ENCODE peak calls at places on chromosomes 5 and 9, in ten cellular contexts. U, Z, D, M, R, J, W, P, T and S are unnamed samples. For H3K4me1, the result is how much of the 10 kb centered on the place peaks cover.

GRCh38 chr9:97386733-97387503 is 25.0 kb upstream of the TDRD7 start:
- DNase-seq in R (peak), Z (peak), T (peak), P (peak), U (peak), D (peak), J (peak), M (peak), W (no peak), S (peak)

GRCh38 chr9:127090341-127090985 is 32.0 kb downstream of the ANGPTL2 start:
- DNase-seq in T (no peak), J (no peak), Z (no peak), R (no peak), W (peak), U (no peak), D (no peak), P (no peak), M (no peak), S (no peak)

GRCh38 chr9:25964239-25964638 is 286.0 kb upstream of the TUSC1 start:
- DNase-seq in M (no peak), J (no peak), T (no peak), D (no peak), U (no peak), P (peak), R (peak), W (no peak), Z (no peak), S (peak)

GRCh38 chr9:114382951-114383865 is 4.6 kb downstream of the AKNA start:
- DNase-seq in D (peak), P (peak), Z (peak), U (peak), T (peak), J (no peak), M (no peak), W (no peak), R (peak), S (no peak)

GRCh38 chr9:86828631-86829030 is 118.7 kb downstream of the GAS1 start:
- DNase-seq in T (no peak), P (no peak), J (no peak), R (no peak), Z (no peak), W (no peak), M (no peak), D (no peak), U (no peak), S (no peak)

GRCh38 chr5:9507974-9508373 is 37.9 kb downstream of the SEMA5A start:
- DNase-seq in M (no peak), J (no peak), P (peak), T (no peak), D (no peak), W (no peak), Z (no peak), R (no peak), U (no peak), S (no peak)

GRCh38 chr9:121281614-121282291 is 13.8 kb downstream of the GSN start:
- DNase-seq in P (peak), D (peak), Z (no peak), U (peak), T (peak), J (peak), M (no peak), R (peak), W (no peak), S (no peak)

GRCh38 chr9:76610009-76610352 is 151.0 kb downstream of the GCNT1 start:
- DNase-seq in M (peak), D (peak), R (no peak), T (peak), W (peak), P (peak), J (peak), U (peak), Z (no peak), S (peak)

GRCh38 chr5:113005454-113005853 is 28.9 kb downstream of the DCP2 start:
- DNase-seq in P (peak), W (no peak), M (no peak), D (no peak), Z (no peak), T (no peak), J (no peak), U (no peak), R (no peak), S (no peak)

GRCh38 chr5:69129413-69129812 is 35.6 kb downstream of the SLC30A5 start:
- DNase-seq in D (no peak), T (no peak), M (no peak), W (no peak), Z (no peak), P (peak), R (no peak), U (no peak), J (no peak), S (no peak)

GRCh38 chr5:153831976-153832375 is 206.7 kb downstream of the FAM114A2 start:
- DNase-seq in Z (no peak), U (no peak), W (no peak), M (no peak), J (no peak), R (peak), T (no peak), D (no peak), P (peak), S (peak)

GRCh38 chr9:34552606-34552981 is 29.8 kb upstream of the ENHO start:
- DNase-seq in P (no peak), T (peak), Z (no peak), R (no peak), J (no peak), W (no peak), U (no peak), M (peak), D (no peak), S (no peak)

GRCh38 chr9:72154468-72155281 is 5.4 kb downstream of the GDA start:
- DNase-seq in Z (no peak), U (peak), M (no peak), R (no peak), D (no peak), J (no peak), P (no peak), T (no peak), W (no peak), S (no peak)

GRCh38 chr5:87844449-87844848 is 424.2 kb downstream of the TMEM161B start:
- DNase-seq in T (no peak), M (no peak), U (no peak), Z (no peak), J (no peak), W (no peak), P (no peak), R (peak), D (no peak), S (no peak)

GRCh38 chr9:78321505-78321904 is 24.6 kb downstream of the PSAT1 start:
- DNase-seq in T (no peak), R (no peak), P (no peak), Z (no peak), W (no peak), J (no peak), M (no peak), U (no peak), D (no peak), S (no peak)

GRCh38 chr5:125408582-125409069 is 662.2 kb upstream of the ZNF608 start:
- DNase-seq in Z (no peak), D (no peak), R (no peak), M (no peak), P (peak), T (no peak), J (no peak), U (no peak), W (no peak), S (peak)

GRCh38 chr9:129685220-129685932 is 19.9 kb downstream of the PRRX2 start:
- DNase-seq in P (peak), M (no peak), W (no peak), U (no peak), D (no peak), R (no peak), Z (no peak), T (no peak), J (no peak), S (no peak)

GRCh38 chr5:14125262-14125661 is 17.9 kb upstream of the TRIO start:
- DNase-seq in U (no peak), D (no peak), T (no peak), W (no peak), M (no peak), J (no peak), R (no peak), Z (no peak), P (no peak), S (no peak)

GRCh38 chr5:157464518-157465171 is 4.6 kb downstream of the NIPAL4 start:
- DNase-seq in Z (peak), U (no peak), M (peak), P (peak), T (no peak), R (peak), D (no peak), W (no peak), J (no peak), S (no peak)

GRCh38 chr5:97133106-97133505 is 9.3 kb downstream of the LIX1 start:
- DNase-seq in W (no peak), U (no peak), D (no peak), Z (no peak), P (peak), J (no peak), T (no peak), R (no peak), M (no peak), S (no peak)

GRCh38 chr5:170694911-170695310 is 88.6 kb upstream of the GABRP start:
- DNase-seq in D (no peak), R (peak), T (no peak), M (no peak), P (no peak), W (no peak), U (no peak), J (no peak), Z (no peak), S (no peak)

GRCh38 chr5:103389846-103390245 is 131.3 kb downstream of the MACIR start:
- DNase-seq in R (no peak), Z (no peak), P (no peak), T (no peak), W (no peak), J (no peak), D (no peak), M (no peak), U (no peak), S (no peak)

GRCh38 chr5:169602535-169602934 is 19.0 kb downstream of the SPDL1 start:
- DNase-seq in P (peak), U (no peak), R (no peak), T (no peak), M (no peak), D (no peak), J (no peak), W (no peak), Z (no peak), S (no peak)

GRCh38 chr5:142109356-142110045 is 922 bp downstream of the NDFIP1 start:
- DNase-seq in Z (peak), J (no peak), R (peak), P (peak), U (no peak), T (no peak), W (no peak), M (no peak), D (no peak), S (peak)

GRCh38 chr5:150489358-150490295 is 18.3 kb upstream of the NDST1 start:
- DNase-seq in M (no peak), J (no peak), W (no peak), T (no peak), D (no peak), U (no peak), Z (no peak), R (peak), P (peak), S (no peak)

GRCh38 chr9:87554976-87555375 is 57.3 kb downstream of the DAPK1 start:
- DNase-seq in U (no peak), J (no peak), W (no peak), T (no peak), D (no peak), R (no peak), M (no peak), P (no peak), Z (no peak), S (no peak)

GRCh38 chr5:64612349-64612961 is 77.8 kb upstream of the SHISAL2B start:
- DNase-seq in Z (no peak), P (peak), J (no peak), D (no peak), T (no peak), R (peak), M (peak), U (no peak), W (no peak), S (peak)

GRCh38 chr9:132114102-132114707 is 34.5 kb upstream of the MED27 start:
- DNase-seq in J (no peak), W (no peak), D (peak), R (peak), P (peak), Z (peak), U (peak), M (peak), T (peak), S (no peak)

GRCh38 chr5:168885324-168886120 is 306.4 kb upstream of the PANK3 start:
- DNase-seq in D (peak), P (no peak), W (no peak), Z (no peak), U (no peak), T (no peak), M (no peak), J (no peak), R (no peak), S (peak)

GRCh38 chr5:88883059-88883565 is at the start of gene MEF2C:
- DNase-seq in D (peak), Z (no peak), M (peak), T (peak), J (peak), P (peak), U (peak), W (peak), R (peak), S (peak)

GRCh38 chr9:78130004-78130403 is 98.4 kb upstream of the GNAQ start:
- DNase-seq in T (no peak), P (peak), M (no peak), U (no peak), R (peak), D (no peak), W (no peak), Z (no peak), J (peak), S (peak)

GRCh38 chr5:150558088-150558621 is 50.2 kb downstream of the NDST1 start:
- DNase-seq in Z (no peak), T (no peak), P (no peak), J (no peak), M (no peak), U (no peak), D (no peak), R (no peak), W (no peak), S (no peak)

GRCh38 chr9:89750117-89750551 is 145.3 kb downstream of the GADD45G start:
- DNase-seq in R (peak), Z (no peak), M (no peak), U (no peak), T (no peak), W (no peak), D (peak), P (no peak), J (no peak), S (peak)

GRCh38 chr9:79127661-79128060 is 444.1 kb upstream of the TLE4 start:
- DNase-seq in R (no peak), Z (no peak), W (no peak), T (no peak), P (no peak), M (no peak), J (no peak), U (no peak), D (no peak), S (no peak)

GRCh38 chr9:114098021-114098659 is 952 bp downstream of the KIF12 start:
- DNase-seq in J (no peak), P (no peak), W (peak), R (peak), U (no peak), Z (no peak), D (no peak), M (no peak), T (peak), S (peak)

GRCh38 chr5:111197523-111197922 is 26.7 kb upstream of the CAMK4 start:
- DNase-seq in U (peak), Z (no peak), R (peak), W (no peak), P (peak), J (no peak), M (peak), T (no peak), D (no peak), S (peak)

GRCh38 chr9:93955356-93956182 is 414 bp upstream of the BARX1 start:
- DNase-seq in M (no peak), W (no peak), Z (no peak), U (no peak), P (no peak), D (peak), T (no peak), R (peak), J (no peak), S (no peak)

GRCh38 chr9:112175796-112176315 is 759 bp upstream of the SUSD1 start:
- DNase-seq in W (no peak), Z (no peak), R (peak), U (no peak), D (no peak), T (no peak), M (no peak), P (no peak), J (no peak), S (no peak)
- H3K4me1 ChIP-seq in W (under half), Z (half or more), R (under half), U (under half), D (under half), T (under half), M (under half), P (under half), J (under half), S (under half)

GRCh38 chr9:134458111-134458845 is 132.0 kb downstream of the RXRA start:
- DNase-seq in J (no peak), W (no peak), M (no peak), R (no peak), P (peak), Z (no peak), D (peak), U (peak), T (no peak), S (no peak)

GRCh38 chr9:134460904-134461303 is 134.6 kb downstream of the RXRA start:
- DNase-seq in U (no peak), W (no peak), P (no peak), Z (no peak), J (no peak), M (no peak), D (peak), R (no peak), T (no peak), S (no peak)

GRCh38 chr9:134460206-134460605 is 134.0 kb downstream of the RXRA start:
- DNase-seq in T (no peak), J (no peak), Z (no peak), M (no peak), U (no peak), D (no peak), W (no peak), P (peak), R (no peak), S (no peak)

GRCh38 chr9:134459164-134459563 is 132.9 kb downstream of the RXRA start:
- DNase-seq in Z (no peak), P (no peak), D (peak), J (no peak), T (no peak), W (no peak), U (peak), R (no peak), M (no peak), S (no peak)

GRCh38 chr9:134459573-134459972 is 133.3 kb downstream of the RXRA start:
- DNase-seq in M (no peak), U (no peak), R (no peak), P (no peak), Z (no peak), T (no peak), J (no peak), W (no peak), D (peak), S (no peak)
- H3K4me1 ChIP-seq in M (under half), U (under half), R (under half), P (under half), Z (under half), T (under half), J (under half), W (under half), D (under half), S (under half)

GRCh38 chr9:124696101-124696500 is 75.0 kb downstream of the NR6A1 start:
- DNase-seq in T (no peak), P (peak), Z (no peak), U (no peak), M (no peak), W (no peak), J (no peak), R (peak), D (no peak), S (no peak)
- H3K4me1 ChIP-seq in T (under half), P (under half), Z (under half), U (under half), M (under half), W (under half), J (under half), R (under half), D (under half), S (under half)

DNA sequence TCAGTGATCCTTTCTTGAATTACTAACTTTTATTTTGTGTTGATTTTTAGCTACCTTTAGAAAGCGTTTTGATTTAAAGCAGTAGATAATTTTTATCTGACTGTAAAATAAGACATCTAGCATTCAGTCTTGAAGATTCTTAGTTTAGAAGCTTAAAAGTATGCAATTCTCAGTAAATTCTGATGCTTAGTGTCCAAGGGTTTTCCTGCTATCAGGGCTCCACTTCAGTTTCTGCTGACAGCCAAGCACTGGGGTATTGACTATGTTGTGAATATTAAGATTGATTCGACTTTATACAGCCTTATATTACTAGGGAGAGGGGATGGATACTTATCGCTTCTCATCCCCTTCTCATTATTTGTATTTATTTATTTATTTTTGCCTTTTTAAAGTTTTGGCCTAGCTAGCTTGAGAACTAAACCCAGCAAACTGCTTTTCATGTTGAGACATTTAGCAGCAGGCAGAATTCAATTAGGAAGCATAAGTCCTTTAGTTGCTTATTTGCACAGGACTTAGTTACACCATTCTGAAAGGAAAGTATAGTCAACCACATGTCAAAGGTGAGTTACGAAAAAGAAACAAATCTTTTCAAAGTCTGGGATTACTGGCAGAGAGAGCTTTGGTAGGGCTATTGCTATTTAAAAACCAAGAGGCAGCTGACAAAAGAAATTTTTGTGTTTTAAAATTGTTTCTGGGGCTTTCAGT is 2.9 kb downstream of the PBX3 start:
- DNase-seq in R (no peak), D (no peak), W (no peak), P (peak), Z (no peak), U (no peak), M (no peak), T (no peak), J (no peak), S (no peak)
- H3K4me1 ChIP-seq in R (under half), D (under half), W (under half), P (under half), Z (under half), U (under half), M (under half), T (under half), J (under half), S (under half)

GRCh38 chr5:72441861-72442540 is 65.2 kb downstream of the ZNF366 start:
- DNase-seq in M (no peak), R (no peak), W (no peak), P (peak), T (no peak), U (no peak), Z (no peak), D (no peak), J (no peak), S (no peak)
- H3K4me1 ChIP-seq in M (under half), R (under half), W (under half), P (under half), T (half or more), U (under half), Z (under half), D (under half), J (under half), S (under half)

GRCh38 chr5:172904643-172905345 is 54.4 kb upstream of the RPL26L1 start:
- DNase-seq in U (peak), M (peak), D (peak), R (peak), W (peak), Z (no peak), T (peak), P (peak), J (peak), S (peak)

GRCh38 chr5:172905771-172906170 is 53.5 kb upstream of the RPL26L1 start:
- DNase-seq in W (no peak), J (no peak), Z (no peak), R (peak), D (no peak), M (no peak), T (no peak), P (no peak), U (no peak), S (no peak)

GRCh38 chr5:172904312-172904642 is 54.9 kb upstream of the RPL26L1 start:
- DNase-seq in T (no peak), U (no peak), J (no peak), P (no peak), W (no peak), D (no peak), Z (no peak), R (no peak), M (no peak), S (no peak)

GRCh38 chr5:172906436-172906835 is 52.8 kb upstream of the RPL26L1 start:
- DNase-seq in R (peak), T (no peak), M (no peak), D (no peak), W (no peak), Z (no peak), P (peak), U (no peak), J (no peak), S (no peak)

GRCh38 chr5:172905346-172905756 is 53.9 kb upstream of the RPL26L1 start:
- DNase-seq in D (no peak), R (no peak), M (no peak), T (no peak), W (no peak), Z (no peak), P (no peak), J (no peak), U (no peak), S (no peak)
- H3K4me1 ChIP-seq in D (under half), R (under half), M (under half), T (half or more), W (half or more), Z (under half), P (under half), J (under half), U (under half), S (under half)